ENCODE peak calls at places on chromosomes 5 and 9, in seven cellular contexts. L, K, Y, G, O, W and S are unnamed samples. For H3K4me1, the result is how much of the 10 kb centered on the place peaks cover.

GRCh38 chr5:88556415-88556814 is 287.8 kb upstream of the TMEM161B start:
- DNase-seq in L (no peak), K (no peak), Y (no peak), G (no peak), O (no peak), W (no peak), S (no peak)

GRCh38 chr9:19155106-19155999 is 28.1 kb upstream of the PLIN2 start:
- DNase-seq in L (no peak), K (no peak), Y (no peak), G (no peak), O (no peak), W (no peak), S (no peak)

GRCh38 chr5:9716838-9717281 is 86.7 kb upstream of the TAS2R1 start:
- DNase-seq in L (no peak), K (no peak), Y (no peak), G (no peak), O (no peak), W (no peak), S (peak)

GRCh38 chr5:1390861-1391600 is 46.1 kb upstream of the CLPTM1L start:
- DNase-seq in L (no peak), K (no peak), Y (no peak), G (no peak), O (no peak), W (no peak), S (no peak)

GRCh38 chr9:117974108-117974507 is 269.9 kb downstream of the TLR4 start:
- DNase-seq in L (no peak), K (no peak), Y (no peak), G (no peak), O (no peak), W (no peak), S (no peak)

GRCh38 chr5:29005386-29005785 is 1967.0 kb upstream of the CDH9 start:
- DNase-seq in L (no peak), K (no peak), Y (no peak), G (no peak), O (no peak), W (no peak), S (no peak)

GRCh38 chr5:108925073-108925472 is 177.4 kb downstream of the FER start:
- DNase-seq in L (no peak), K (no peak), Y (no peak), G (no peak), O (no peak), W (no peak), S (no peak)

GRCh38 chr5:151183451-151184245 is 26.1 kb upstream of the ANXA6 start:
- DNase-seq in L (no peak), K (no peak), Y (no peak), G (no peak), O (no peak), W (no peak), S (peak)

GRCh38 chr5:119323630-119324000 is 32.2 kb upstream of the TNFAIP8 start:
- DNase-seq in L (no peak), K (no peak), Y (no peak), G (peak), O (no peak), W (no peak), S (no peak)

GRCh38 chr5:151553130-151553670 is 37.9 kb downstream of the FAT2 start:
- DNase-seq in L (no peak), K (no peak), Y (no peak), G (no peak), O (no peak), W (no peak), S (no peak)

GRCh38 chr5:34660444-34660843 is 4.3 kb downstream of the RAI14 start:
- DNase-seq in L (no peak), K (no peak), Y (no peak), G (no peak), O (no peak), W (no peak), S (no peak)

GRCh38 chr5:139904566-139905400 is 109.2 kb downstream of the PSD2 start:
- DNase-seq in L (no peak), K (no peak), Y (no peak), G (no peak), O (no peak), W (no peak), S (no peak)

GRCh38 chr5:149426931-149427330 is 47.8 kb upstream of the IL17B start:
- DNase-seq in L (no peak), K (no peak), Y (no peak), G (no peak), O (no peak), W (no peak), S (no peak)

GRCh38 chr9:108580021-108580439 is 275.8 kb downstream of the ACTL7B start:
- DNase-seq in L (no peak), K (no peak), Y (no peak), G (peak), O (peak), W (no peak), S (no peak)

GRCh38 chr9:37037137-37037743 is 3.2 kb upstream of the PAX5 start:
- DNase-seq in L (no peak), K (no peak), Y (no peak), G (no peak), O (no peak), W (no peak), S (no peak)

GRCh38 chr5:109703827-109704226 is 14.1 kb downstream of the MAN2A1 start:
- DNase-seq in L (no peak), K (no peak), Y (no peak), G (no peak), O (no peak), W (peak), S (no peak)

GRCh38 chr9:97873877-97874276 is 20.9 kb downstream of the FOXE1 start:
- DNase-seq in L (no peak), K (no peak), Y (no peak), G (no peak), O (no peak), W (no peak), S (no peak)

GRCh38 chr9:97501972-97502221 is 431 bp downstream of the TMOD1 start:
- DNase-seq in L (no peak), K (no peak), Y (no peak), G (no peak), O (no peak), W (no peak), S (no peak)

GRCh38 chr5:111748304-111748763 is 8.7 kb downstream of the NREP start:
- DNase-seq in L (no peak), K (no peak), Y (no peak), G (no peak), O (peak), W (no peak), S (no peak)

GRCh38 chr5:18807256-18808193 is 1173.3 kb downstream of the TAF11L14 start:
- DNase-seq in L (no peak), K (no peak), Y (no peak), G (no peak), O (no peak), W (no peak), S (no peak)

GRCh38 chr9:31541626-31542025 is 842.8 kb upstream of the ACO1 start:
- DNase-seq in L (no peak), K (no peak), Y (no peak), G (no peak), O (no peak), W (no peak), S (no peak)

GRCh38 chr5:108966910-108967309 is 219.2 kb downstream of the FER start:
- DNase-seq in L (no peak), K (no peak), Y (no peak), G (no peak), O (no peak), W (no peak), S (no peak)

GRCh38 chr9:88534456-88535225 is at the start of gene NXNL2:
- DNase-seq in L (peak), K (peak), Y (peak), G (peak), O (peak), W (no peak), S (peak)
- H3K27ac ChIP-seq in L (peak), K (no peak), Y (peak), G (peak), O (peak), W (no peak), S (peak)

GRCh38 chr9:135673941-135674340 is 10.8 kb downstream of the LCN9 start:
- DNase-seq in L (no peak), K (no peak), Y (no peak), G (no peak), O (no peak), W (no peak), S (no peak)

GRCh38 chr9:135678236-135679017 is 15.3 kb downstream of the LCN9 start:
- DNase-seq in L (no peak), K (no peak), Y (no peak), G (no peak), O (no peak), W (no peak), S (no peak)

GRCh38 chr9:135677641-135678168 is 14.6 kb downstream of the LCN9 start:
- DNase-seq in L (no peak), K (no peak), Y (no peak), G (no peak), O (no peak), W (no peak), S (no peak)

GRCh38 chr9:135674977-135675376 is 11.9 kb downstream of the LCN9 start:
- DNase-seq in L (no peak), K (no peak), Y (no peak), G (no peak), O (no peak), W (no peak), S (no peak)

DNA sequence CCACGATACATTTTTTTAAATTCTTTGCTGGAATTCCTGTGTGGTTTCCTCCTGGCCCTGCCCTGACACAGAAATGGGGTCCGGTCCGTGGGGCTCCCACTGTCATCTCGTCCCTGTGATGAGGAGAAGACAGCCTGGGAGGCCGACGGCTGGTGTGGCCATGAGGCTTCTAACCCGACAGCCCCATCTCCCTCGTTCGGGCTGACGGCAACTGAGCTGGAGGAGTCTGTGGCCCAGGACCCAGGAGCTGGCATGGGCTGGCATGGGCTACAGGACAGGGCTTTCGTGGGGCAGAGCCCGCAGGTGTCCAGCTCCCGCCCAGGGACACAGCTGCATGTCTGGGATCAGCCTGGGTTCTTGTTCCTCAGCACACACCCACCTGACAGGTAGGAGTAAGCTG is 13.8 kb downstream of the LCN9 start:
- DNase-seq in L (no peak), K (no peak), Y (no peak), G (no peak), O (no peak), W (no peak), S (no peak)
- H3K4me1 ChIP-seq in L (under half), K (under half), Y (under half), G (under half), O (under half), W (under half), S (under half)

GRCh38 chr9:111658943-111659342 is 2.5 kb upstream of the GNG10 start:
- DNase-seq in L (no peak), K (no peak), Y (no peak), G (no peak), O (no peak), W (no peak), S (no peak)

GRCh38 chr9:111659706-111660105 is 1.7 kb upstream of the GNG10 start:
- DNase-seq in L (no peak), K (no peak), Y (no peak), G (no peak), O (no peak), W (no peak), S (no peak)

GRCh38 chr9:111661802-111662491 is 542 bp downstream of the GNG10 start:
- DNase-seq in L (peak), K (peak), Y (peak), G (peak), O (no peak), W (peak), S (no peak)

GRCh38 chr9:111662851-111663823 is 1.7 kb downstream of the GNG10 start:
- DNase-seq in L (no peak), K (no peak), Y (no peak), G (no peak), O (no peak), W (no peak), S (no peak)

DNA sequence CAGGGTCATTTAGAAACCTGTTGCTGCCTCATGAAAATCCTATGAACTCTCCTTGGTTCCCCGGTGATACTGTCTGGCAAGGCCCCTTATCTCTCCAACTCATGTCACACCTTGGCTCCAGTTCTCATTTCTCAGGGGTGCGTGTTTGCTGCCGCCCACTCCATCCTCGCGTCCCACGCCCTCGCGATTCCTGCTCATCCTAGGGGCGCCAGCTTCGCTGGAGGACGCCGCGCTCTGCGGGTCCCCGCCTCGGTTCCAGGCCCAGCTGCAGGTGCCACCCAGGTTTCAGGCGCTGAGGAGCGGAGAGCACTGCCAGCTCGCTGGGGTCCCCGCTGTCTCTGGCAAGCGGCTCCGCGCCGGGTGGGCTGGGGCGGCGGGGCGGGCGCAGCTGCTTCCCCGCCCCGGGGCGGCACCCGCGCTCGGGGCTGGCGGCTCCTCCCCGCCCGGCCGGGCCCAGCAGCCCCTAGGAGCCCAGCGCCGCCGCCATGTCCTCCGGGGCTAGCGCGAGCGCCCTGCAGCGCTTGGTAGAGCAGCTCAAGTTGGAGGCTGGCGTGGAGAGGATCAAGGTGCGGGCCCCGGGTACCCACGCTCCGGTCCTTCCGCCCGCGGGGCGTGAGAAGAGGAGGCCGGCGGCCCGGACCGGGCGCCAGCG is at the start of gene GNG10:
- DNase-seq in L (peak), K (peak), Y (peak), G (peak), O (no peak), W (peak), S (no peak)
- TF ChIP-seq POLR2A in L (no peak), K (peak), Y (peak), G (no peak), O (no peak), W (no peak), S (no peak)

GRCh38 chr9:75128535-75128934 is 40.2 kb downstream of the OSTF1 start:
- DNase-seq in L (no peak), K (no peak), Y (no peak), G (no peak), O (no peak), W (no peak), S (no peak)
- H3K27ac ChIP-seq in L (no peak), K (no peak), Y (no peak), G (no peak), O (no peak), W (no peak), S (no peak)

GRCh38 chr5:3118321-3118720 is 366.8 kb upstream of the IRX2 start:
- DNase-seq in L (no peak), K (no peak), Y (no peak), G (no peak), O (no peak), W (no peak), S (no peak)
- H3K4me1 ChIP-seq in L (under half), K (under half), Y (under half), G (under half), O (under half), W (under half), S (under half)

GRCh38 chr9:104968025-104968982 is 40.3 kb upstream of the ABCA1 start:
- DNase-seq in L (peak), K (peak), Y (peak), G (peak), O (peak), W (peak), S (peak)
- TF ChIP-seq POLR2A in L (no peak), K (peak), Y (no peak), G (no peak), O (peak), W (peak), S (no peak)

DNA sequence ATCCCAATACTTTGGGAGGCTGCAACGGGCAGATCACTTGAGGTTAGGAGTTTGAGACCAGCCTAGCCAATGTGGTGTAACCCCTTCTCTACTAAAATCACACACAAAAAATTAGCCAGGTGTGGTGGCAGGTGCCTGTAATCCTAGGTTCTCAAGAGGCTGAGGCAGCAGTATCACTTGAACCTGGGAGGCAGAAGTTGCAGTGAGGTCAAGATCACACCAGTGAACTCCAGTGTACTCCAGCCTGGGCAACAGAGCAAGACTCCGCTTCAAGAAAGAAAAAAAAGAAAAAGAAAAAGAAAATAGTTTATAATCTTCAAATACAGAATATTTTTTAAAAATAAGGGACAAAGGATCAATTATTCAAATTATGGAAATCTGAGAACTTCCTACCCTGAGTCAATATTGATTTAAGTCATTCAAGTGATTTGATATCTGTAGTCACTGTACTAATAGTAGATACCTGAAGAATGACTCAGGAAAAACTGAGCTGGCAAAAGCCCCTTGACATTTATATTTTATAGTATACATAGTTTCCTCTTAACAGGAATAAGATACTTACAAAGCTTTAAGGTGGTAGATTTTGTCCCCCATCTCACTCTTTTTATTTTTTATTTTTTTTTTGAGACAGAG is 61.8 kb downstream of the PTBP3 start:
- DNase-seq in L (no peak), K (no peak), Y (no peak), G (no peak), O (no peak), W (no peak), S (no peak)
- H3K27ac ChIP-seq in L (peak), K (no peak), Y (no peak), G (no peak), O (no peak), W (no peak), S (no peak)